ENCODE peak calls at places on chromosomes 5 and 9, in nine cellular contexts. E is activated T-cell treated with anti-CD3 and anti-CD28 coated beads for 1 hour, X is activated T-helper 1 cell treated with Interleukin-2 at 50 U/mL for 16 hours, M is progenitor cell of endocrine pancreas, S is HepG2, C is D341Med, L is iris pigment epithelial cell, V is ELR, O is GM04504. I is an unnamed sample.
A peak's percentile ranks its signal among the peaks of the same experiment; 100 is the strongest.

GRCh38 chr9:127974002-127974768 is 6.6 kb downstream of the EEIG1 start:
- DNase-seq in E (no peak), X (no peak), M (no peak), S (no peak), C (no peak), L (no peak), V (no peak), O (no peak), I (no peak)

GRCh38 chr9:127444283-127444920 is 6.8 kb downstream of the RPL12 start:
- DNase-seq in E (no peak), X (no peak), M (no peak), S (no peak), C (no peak), L (no peak), V (no peak), O (no peak), I (no peak)

GRCh38 chr5:31741496-31741895 is 102.6 kb downstream of the PDZD2 start:
- DNase-seq in E (no peak), X (no peak), M (no peak), S (no peak), C (no peak), L (no peak), V (no peak), O (no peak), I (no peak)

GRCh38 chr5:32506809-32507208 is 62.3 kb upstream of the ZFR start:
- DNase-seq in E (no peak), X (no peak), M (no peak), S (no peak), C (no peak), L (no peak), V (peak; percentile 84), O (peak; percentile 89), I (no peak)

GRCh38 chr9:34451545-34451944 is 6.8 kb downstream of the FAM219A start:
- DNase-seq in E (no peak), X (no peak), M (no peak), S (no peak), C (no peak), L (peak; percentile 73), V (peak; percentile 57), O (no peak), I (no peak)

GRCh38 chr9:131692612-131692976 is 47.3 kb downstream of the RAPGEF1 start:
- DNase-seq in E (no peak), X (no peak), M (no peak), S (no peak), C (no peak), L (no peak), V (no peak), O (no peak), I (no peak)

GRCh38 chr5:51556833-51557232 is 173.6 kb downstream of the ISL1 start:
- DNase-seq in E (no peak), X (no peak), M (no peak), S (no peak), C (no peak), L (no peak), V (peak; percentile 37), O (no peak), I (no peak)

GRCh38 chr5:96745844-96746531 is 61.8 kb downstream of the ERAP1 start:
- DNase-seq in E (no peak), X (no peak), M (no peak), S (no peak), C (no peak), L (peak; percentile 17), V (no peak), O (peak; percentile 32), I (no peak)

GRCh38 chr5:65796917-65797316 is 74.9 kb downstream of the NLN start:
- DNase-seq in E (no peak), X (no peak), M (no peak), S (no peak), C (no peak), L (no peak), V (no peak), O (no peak), I (no peak)

I was measured in NCI-H1930.